ENCODE peak calls at places on chromosomes 6 and 20, in ten cellular contexts. O is upper lobe of right lung; C is neural progenitor cell; N is brain microvascular endothelial cell; P is stomach; D is astrocyte; M is PC-9; F is CD8-positive, alpha-beta memory T cell; X is psoas muscle; S is heart right ventricle. Y is an unnamed sample.

GRCh38 chr20:23061713-23062561 is 12.5 kb upstream of the THBD start:
- DNase-seq in O (no peak), C (peak; percentile 16), N (peak; percentile 85), P (no peak), D (peak; percentile 51), M (peak; percentile 52), F (no peak), X (peak; percentile 44), S (peak; percentile 69), Y (peak; percentile 27)

GRCh38 chr20:57667924-57668782 is 41.7 kb downstream of the PMEPA1 start:
- DNase-seq in O (peak; percentile 88), C (no peak), N (no peak), P (peak; percentile 62), D (no peak), M (no peak), F (no peak), X (no peak), S (no peak), Y (no peak)

GRCh38 chr6:141335476-141335875 is 797.2 kb upstream of the GJE1 start:
- DNase-seq in O (no peak), C (no peak), N (no peak), P (no peak), D (no peak), M (no peak), F (no peak), X (no peak), S (no peak), Y (no peak)

GRCh38 chr20:10329387-10330005 is 104.5 kb downstream of the MKKS start:
- DNase-seq in O (no peak), C (no peak), N (no peak), P (no peak), D (no peak), M (no peak), F (no peak), X (no peak), S (no peak), Y (no peak)

GRCh38 chr6:33839399-33840063 is 35.7 kb upstream of the MLN start:
- DNase-seq in O (no peak), C (no peak), N (no peak), P (no peak), D (no peak), M (no peak), F (no peak), X (no peak), S (no peak), Y (no peak)

GRCh38 chr6:163180874-163181541 is 233.5 kb upstream of the QKI start:
- DNase-seq in O (peak; percentile 87), C (peak; percentile 81), N (peak; percentile 63), P (peak; percentile 77), D (peak; percentile 36), M (peak; percentile 68), F (no peak), X (peak; percentile 75), S (peak; percentile 83), Y (no peak)

GRCh38 chr20:44728835-44729342 is 13.7 kb downstream of the CCN5 start:
- DNase-seq in O (peak; percentile 88), C (peak; percentile 36), N (peak; percentile 56), P (peak; percentile 77), D (peak; percentile 56), M (peak; percentile 98), F (no peak), X (peak; percentile 78), S (peak; percentile 62), Y (no peak)

GRCh38 chr20:5718896-5719595 is 31.2 kb upstream of the SHLD1 start:
- DNase-seq in O (no peak), C (no peak), N (no peak), P (no peak), D (no peak), M (no peak), F (no peak), X (peak; percentile 39), S (peak; percentile 44), Y (no peak)

DNA sequence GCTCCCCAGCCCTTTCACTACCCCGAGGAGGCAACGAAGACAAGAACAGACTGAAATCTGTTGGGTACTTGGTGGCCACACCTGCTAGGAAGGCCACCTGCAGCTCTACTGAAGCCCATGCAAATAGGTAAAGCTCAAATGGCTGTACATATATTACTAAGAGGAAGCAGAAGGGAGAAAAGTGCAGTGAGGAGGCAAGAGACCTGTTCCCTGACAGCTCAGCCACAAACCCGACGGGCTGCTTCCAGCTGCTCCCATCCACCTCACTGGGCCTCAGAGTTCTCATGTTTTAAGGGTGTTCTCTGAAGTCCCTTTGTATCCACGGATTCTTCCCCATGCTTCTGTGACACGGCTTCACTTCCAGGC is 24.6 kb downstream of the TRAM2 start:
- DNase-seq in O (no peak), C (no peak), N (no peak), P (no peak), D (no peak), M (no peak), F (no peak), X (no peak), S (no peak), Y (no peak)
- H3K27ac ChIP-seq in O (peak overlapping the region; percentile 70), C (peak overlapping the region; percentile 87), N (peak overlapping the region; percentile 80), P (peak overlapping the region; percentile 72), D (peak overlapping the region; percentile 86), M (no peak overlapping the region), F (no peak overlapping the region), X (peak overlapping the region; percentile 50), S (peak overlapping the region; percentile 73), Y (no peak overlapping the region)

DNA sequence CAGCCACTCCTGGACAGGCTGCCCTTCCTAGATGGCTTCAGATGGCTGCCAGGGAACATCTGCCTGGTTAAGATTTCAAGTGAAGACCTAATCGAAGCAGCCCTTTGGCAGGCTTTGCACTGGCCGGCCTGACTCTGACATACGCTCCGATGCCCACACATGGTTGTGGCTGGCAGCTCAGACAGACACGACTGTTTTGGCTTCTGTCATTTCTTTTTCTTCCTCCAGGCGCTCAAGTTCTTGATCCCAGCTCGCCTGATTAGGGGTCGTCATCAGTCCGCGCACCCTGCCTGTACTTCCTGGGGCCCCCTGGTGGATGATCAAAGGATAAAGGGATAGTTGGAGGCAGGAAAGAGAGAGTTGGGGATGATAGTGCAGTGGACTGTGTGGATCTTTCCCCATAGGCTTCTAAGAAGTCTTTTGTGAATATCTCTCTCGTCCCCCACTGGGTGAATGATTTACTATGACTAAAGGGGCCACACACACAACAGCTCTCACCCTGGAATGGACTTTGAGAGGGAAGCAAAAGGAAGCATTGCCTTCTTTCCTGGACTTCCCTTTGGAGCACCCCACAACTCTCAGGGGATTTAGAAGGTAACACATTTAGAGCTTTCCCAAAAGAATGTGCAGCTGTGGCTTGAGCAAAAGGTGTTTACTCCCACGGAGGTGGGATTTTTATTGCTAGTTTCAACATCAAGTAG is 21.4 kb upstream of the TRAM2 start:
- DNase-seq in O (no peak), C (peak; percentile 87), N (peak; percentile 85), P (peak; percentile 46), D (peak; percentile 70), M (no peak), F (peak; percentile 20), X (peak; percentile 62), S (peak; percentile 76), Y (peak; percentile 49)
- H3K27ac ChIP-seq in O (no peak overlapping the region), C (no peak overlapping the region), N (peak overlapping the region; percentile 48), P (peak overlapping the region; percentile 25), D (no peak overlapping the region), M (no peak overlapping the region), F (no peak overlapping the region), X (no peak overlapping the region), S (no peak overlapping the region), Y (no peak overlapping the region)

DNA sequence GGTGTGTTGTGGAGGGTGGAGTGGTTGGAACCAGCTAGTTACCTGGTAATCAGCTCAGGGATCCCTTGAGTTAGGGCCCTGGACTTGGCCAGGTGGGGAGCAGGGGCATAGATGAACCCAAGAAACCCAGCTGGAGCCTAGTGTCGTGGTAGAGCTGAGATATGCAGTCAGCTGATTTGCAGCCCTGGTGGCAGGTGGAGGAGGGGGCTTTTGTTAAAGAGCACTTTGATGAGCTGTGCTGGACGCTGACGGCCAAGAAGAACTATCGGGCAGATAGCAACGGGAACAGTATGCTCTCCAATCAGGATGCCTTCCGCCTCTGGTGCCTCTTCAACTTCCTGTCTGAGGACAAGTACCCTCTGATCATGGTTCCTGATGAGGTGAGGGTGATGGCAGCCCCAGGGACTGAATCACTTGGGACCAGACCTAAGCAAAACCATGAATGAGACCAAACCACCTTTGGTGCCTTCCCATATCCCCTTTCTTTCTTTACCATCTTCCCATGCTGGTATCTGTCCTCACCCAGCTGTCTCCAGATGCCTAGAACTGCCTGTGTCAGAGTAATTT is 12.7 kb downstream of the DEF6 start:
- DNase-seq in O (no peak), C (no peak), N (no peak), P (no peak), D (no peak), M (no peak), F (peak; percentile 29), X (no peak), S (no peak), Y (no peak)
- H3K27ac ChIP-seq in O (peak overlapping the region; percentile 17), C (no peak overlapping the region), N (no peak overlapping the region), P (peak overlapping the region; percentile 37), D (no peak overlapping the region), M (no peak overlapping the region), F (peak overlapping the region; percentile 69), X (no peak overlapping the region), S (no peak overlapping the region), Y (peak overlapping the region; percentile 66)

GRCh38 chr6:168309997-168310396 is 9.6 kb downstream of the DACT2 start:
- DNase-seq in O (no peak), C (no peak), N (no peak), P (no peak), D (no peak), M (no peak), F (no peak), X (no peak), S (no peak), Y (no peak)

GRCh38 chr6:168313371-168314028 is 6.1 kb downstream of the DACT2 start:
- DNase-seq in O (no peak), C (peak; percentile 73), N (no peak), P (no peak), D (no peak), M (no peak), F (no peak), X (no peak), S (no peak), Y (no peak)

GRCh38 chr6:168309183-168309582 is 10.4 kb downstream of the DACT2 start:
- DNase-seq in O (no peak), C (no peak), N (no peak), P (no peak), D (no peak), M (no peak), F (no peak), X (no peak), S (no peak), Y (no peak)

GRCh38 chr6:168310945-168311344 is 8.6 kb downstream of the DACT2 start:
- DNase-seq in O (no peak), C (no peak), N (no peak), P (no peak), D (no peak), M (no peak), F (no peak), X (no peak), S (no peak), Y (no peak)

DNA sequence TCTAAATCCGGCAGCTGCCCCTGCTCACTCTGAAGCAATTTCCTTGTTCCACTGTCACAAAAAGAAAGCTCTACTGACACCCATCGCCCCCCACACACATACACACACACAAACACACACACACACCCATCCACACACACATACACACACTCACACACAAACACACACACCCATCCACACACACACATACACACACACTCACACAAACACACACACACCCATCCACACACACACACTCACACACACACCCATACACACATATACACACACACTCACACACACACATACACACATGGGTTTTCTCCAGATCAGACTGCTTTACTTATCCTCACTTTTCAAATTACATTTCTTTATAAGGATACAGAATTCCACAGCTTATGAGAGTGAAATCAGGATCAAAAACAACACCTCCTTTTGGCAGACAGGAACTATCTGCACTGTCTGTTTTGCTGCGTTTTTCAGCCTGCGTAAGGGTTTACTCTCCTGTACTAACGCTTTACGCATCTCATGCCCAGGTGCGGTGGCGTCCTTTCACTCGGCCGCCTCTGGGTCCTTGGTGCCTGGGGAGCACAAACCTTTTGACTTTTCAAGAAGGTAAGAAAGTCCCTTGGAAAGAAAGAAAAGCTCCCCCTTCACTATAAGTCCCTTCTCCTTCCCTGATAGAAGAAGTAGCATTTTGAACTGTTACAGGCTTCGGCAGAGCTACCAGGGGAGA is 8.0 kb downstream of the DACT2 start:
- DNase-seq in O (no peak), C (no peak), N (no peak), P (no peak), D (no peak), M (no peak), F (no peak), X (no peak), S (no peak), Y (no peak)
- H3K27ac ChIP-seq in O (no peak overlapping the region), C (no peak overlapping the region), N (no peak overlapping the region), P (no peak overlapping the region), D (no peak overlapping the region), M (no peak overlapping the region), F (no peak overlapping the region), X (no peak overlapping the region), S (no peak overlapping the region), Y (no peak overlapping the region)